ENCODE peak calls at places on chromosomes 2 and 18, in six cellular contexts. N, Q, K, U, P and A are unnamed samples.

GRCh38 chr2:187541086-187542085 is 12.8 kb downstream of the TFPI start:
- DNase-seq in K (peak; percentile 97), N (no peak), U (peak; percentile 93), P (peak; percentile 66), Q (no peak), A (peak; percentile 81)

GRCh38 chr18:50659091-50660003 is 99.5 kb downstream of the MAPK4 start:
- DNase-seq in Q (peak; percentile 61), U (peak; percentile 57), N (no peak), K (peak; percentile 33), P (peak; percentile 64), A (peak; percentile 73)

GRCh38 chr2:1812926-1813325 is 68.6 kb upstream of the PXDN start:
- DNase-seq in K (no peak), N (no peak), P (no peak), U (no peak), Q (no peak), A (no peak)

GRCh38 chr2:235614900-235615712 is 121.3 kb downstream of the AGAP1 start:
- DNase-seq in P (no peak), Q (no peak), U (peak; percentile 95), K (peak; percentile 90), N (no peak), A (no peak)

GRCh38 chr2:104444840-104445239 is 409.1 kb upstream of the POU3F3 start:
- DNase-seq in N (no peak), P (no peak), U (no peak), K (no peak), Q (no peak), A (no peak)

GRCh38 chr2:67076265-67076664 is 320.9 kb upstream of the ETAA1 start:
- DNase-seq in P (no peak), U (no peak), Q (no peak), N (no peak), K (no peak), A (no peak)

GRCh38 chr2:140863713-140864112 is 1267.1 kb downstream of the LRP1B start:
- DNase-seq in P (peak; percentile 70), N (no peak), Q (peak; percentile 40), K (peak; percentile 75), U (peak; percentile 60), A (peak; percentile 56)

GRCh38 chr18:52090005-52090404 is 250.0 kb upstream of the DCC start:
- DNase-seq in U (no peak), Q (peak; percentile 39), K (no peak), N (no peak), P (peak; percentile 29), A (peak; percentile 1)

GRCh38 chr2:235268535-235268934 is 225.3 kb upstream of the AGAP1 start:
- DNase-seq in U (peak; percentile 64), K (peak; percentile 79), N (no peak), Q (no peak), P (no peak), A (peak; percentile 10)

GRCh38 chr2:73174941-73175662 is 27.3 kb upstream of the NOTO start:
- DNase-seq in P (no peak), U (no peak), K (no peak), N (no peak), Q (no peak), A (no peak)

GRCh38 chr2:205704101-205704741 is 21.9 kb downstream of the NRP2 start:
- DNase-seq in Q (no peak), U (no peak), K (peak; percentile 45), N (no peak), P (no peak), A (no peak)

GRCh38 chr2:127170452-127171197 is 49.5 kb downstream of the CYP27C1 start:
- DNase-seq in P (no peak), K (no peak), Q (no peak), U (no peak), N (no peak), A (no peak)

GRCh38 chr2:74835831-74836674 is 2.1 kb downstream of the HK2 start:
- DNase-seq in K (peak; percentile 55), U (peak; percentile 61), Q (peak; percentile 42), N (no peak), P (peak; percentile 69), A (peak; percentile 66)

GRCh38 chr2:58313926-58314325 is 72.8 kb upstream of the FANCL start:
- DNase-seq in Q (no peak), K (no peak), N (no peak), P (peak; percentile 19), U (no peak), A (no peak)

GRCh38 chr2:184875212-184875611 is 276.9 kb downstream of the ZNF804A start:
- DNase-seq in N (no peak), K (no peak), U (no peak), Q (no peak), P (no peak), A (no peak)

GRCh38 chr2:206543073-206543472 is 99.2 kb upstream of the FAM237A start:
- DNase-seq in Q (no peak), P (no peak), K (no peak), U (no peak), N (no peak), A (no peak)

GRCh38 chr2:240601061-240601830 is 14.7 kb downstream of the CAPN10 start:
- DNase-seq in K (no peak), U (no peak), P (no peak), Q (no peak), N (no peak), A (no peak)

GRCh38 chr18:57744211-57744694 is 58.9 kb downstream of the ATP8B1 start:
- DNase-seq in U (peak; percentile 38), N (no peak), K (peak; percentile 84), P (no peak), Q (no peak), A (no peak)

GRCh38 chr2:207354466-207354865 is 175.3 kb upstream of the CREB1 start:
- DNase-seq in K (no peak), P (no peak), N (no peak), Q (no peak), U (no peak), A (no peak)

DNA sequence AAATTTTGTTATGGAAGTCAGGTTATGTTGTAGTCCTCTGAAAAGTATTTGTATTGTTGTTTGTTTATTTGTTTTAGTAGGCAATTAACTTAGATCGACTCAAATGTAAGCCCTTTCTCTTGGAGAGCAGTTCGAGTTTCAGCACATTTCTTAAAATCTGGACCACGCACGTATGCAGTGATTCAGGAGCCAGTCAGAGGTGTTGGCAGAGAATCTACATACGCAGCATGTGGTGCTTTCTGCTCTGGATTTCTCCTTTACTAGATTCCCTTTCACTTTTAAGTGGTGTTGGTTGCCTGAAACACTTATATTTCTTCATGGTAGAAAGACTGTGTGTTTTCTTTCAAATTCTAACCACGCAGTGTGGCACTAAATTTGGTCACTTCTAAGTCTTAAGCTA is 773.9 kb upstream of the LRATD1 start:
- DNase-seq in P (peak; percentile 18), K (peak; percentile 67), U (peak; percentile 86), N (no peak), Q (peak; percentile 8), A (peak; percentile 15)
- H3K4me3 ChIP-seq in P (no peak overlapping the region), K (no peak overlapping the region), U (peak overlapping the region; percentile 65), N (no peak overlapping the region), Q (no peak overlapping the region), A (no peak overlapping the region)

GRCh38 chr18:71020342-71021096 is 731.7 kb downstream of the SOCS6 start:
- DNase-seq in Q (no peak), P (no peak), K (peak; percentile 90), U (peak; percentile 52), N (no peak), A (peak; percentile 4)
- H3K4me3 ChIP-seq in Q (no peak overlapping the region), P (no peak overlapping the region), K (no peak overlapping the region), U (no peak overlapping the region), N (no peak overlapping the region), A (no peak overlapping the region)

GRCh38 chr2:71276311-71277158 is 49.6 kb upstream of the PAIP2B start:
- DNase-seq in Q (peak; percentile 91), N (peak; percentile 86), P (peak; percentile 84), U (peak; percentile 88), K (peak; percentile 85), A (peak; percentile 49)

GRCh38 chr2:71275939-71276310 is 49.0 kb upstream of the PAIP2B start:
- DNase-seq in P (no peak), U (no peak), N (no peak), Q (no peak), K (no peak), A (no peak)

GRCh38 chr2:71281950-71282349 is 49.6 kb upstream of the ZNF638 start:
- DNase-seq in N (no peak), U (peak; percentile 8), P (peak; percentile 8), Q (no peak), K (peak; percentile 6), A (no peak)

GRCh38 chr2:71277159-71277498 is 50.2 kb upstream of the PAIP2B start:
- DNase-seq in K (no peak), Q (no peak), P (no peak), U (no peak), N (no peak), A (no peak)

GRCh38 chr2:71277536-71278103 is 50.7 kb upstream of the PAIP2B start:
- DNase-seq in P (peak; percentile 9), Q (peak; percentile 21), U (peak; percentile 55), N (peak; percentile 4), K (peak; percentile 33), A (no peak)
- H3K4me3 ChIP-seq in P (no peak overlapping the region), Q (peak overlapping the region; percentile 60), U (peak overlapping the region; percentile 66), N (no peak overlapping the region), K (peak overlapping the region; percentile 64), A (no peak overlapping the region)

DNA sequence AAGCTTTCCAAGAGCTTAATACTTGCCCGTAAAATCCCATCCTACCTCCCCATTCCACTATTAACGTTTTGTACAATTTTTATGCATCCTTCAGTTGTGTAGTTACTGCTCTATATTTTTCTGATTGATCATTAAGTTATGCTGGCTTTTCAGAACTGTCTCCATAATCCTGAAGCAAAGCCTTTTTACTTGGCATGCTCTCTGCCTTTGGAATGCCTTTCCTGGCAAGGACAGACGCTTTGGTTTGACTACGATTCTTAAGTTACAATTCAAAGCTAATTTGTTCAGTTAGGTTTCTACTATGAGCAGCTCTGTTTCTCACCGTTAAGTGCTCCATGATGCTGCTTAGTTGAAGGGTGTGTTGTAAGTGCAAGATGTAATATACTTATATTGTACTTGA is 579.9 kb downstream of the ZEB2 start:
- DNase-seq in Q (no peak), U (peak; percentile 52), N (no peak), K (peak; percentile 32), P (no peak), A (no peak)
- H3K4me3 ChIP-seq in Q (no peak overlapping the region), U (peak overlapping the region; percentile 10), N (no peak overlapping the region), K (no peak overlapping the region), P (no peak overlapping the region), A (no peak overlapping the region)

GRCh38 chr18:58819051-58819450 is 45.6 kb upstream of the ZNF532 start:
- DNase-seq in Q (no peak), U (no peak), P (no peak), N (no peak), K (no peak), A (no peak)

GRCh38 chr18:58822944-58823343 is 41.7 kb upstream of the ZNF532 start:
- DNase-seq in Q (no peak), P (no peak), U (no peak), K (no peak), N (no peak), A (no peak)

GRCh38 chr18:58823385-58823784 is 41.3 kb upstream of the ZNF532 start:
- DNase-seq in U (no peak), Q (no peak), P (no peak), N (no peak), K (no peak), A (no peak)

GRCh38 chr18:58814317-58814716 is 50.4 kb upstream of the ZNF532 start:
- DNase-seq in P (no peak), Q (no peak), N (no peak), U (no peak), K (no peak), A (no peak)

DNA sequence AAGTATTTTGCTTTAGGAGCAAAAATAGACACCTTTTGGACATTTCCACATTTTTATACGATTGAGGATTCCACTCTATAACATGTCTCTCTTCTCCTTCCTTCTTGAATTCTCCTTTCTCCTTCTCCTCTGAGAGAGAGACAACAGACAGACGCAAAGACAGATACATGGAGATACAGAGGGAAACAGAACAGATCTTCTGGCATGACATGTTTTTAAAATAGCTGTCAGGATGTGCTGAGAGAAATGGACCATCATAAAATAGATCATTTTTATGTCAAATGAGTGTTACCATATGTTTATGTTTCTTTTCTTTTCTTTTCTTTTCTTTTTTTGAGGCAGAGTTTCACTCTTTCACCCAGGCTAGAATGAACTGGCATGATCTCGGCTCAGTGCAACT is 44.4 kb upstream of the ZNF532 start:
- DNase-seq in U (no peak), K (no peak), N (no peak), P (no peak), Q (no peak), A (no peak)
- H3K4me3 ChIP-seq in U (no peak overlapping the region), K (no peak overlapping the region), N (no peak overlapping the region), P (no peak overlapping the region), Q (no peak overlapping the region), A (no peak overlapping the region)